ENCODE peak calls at places on chromosomes 7 and 10, in six cellular contexts. V is keratinocyte, P is SJSA1, J is neuronal stem cell, G is mammary epithelial cell, N is body of pancreas. H is an unnamed sample.

GRCh38 chr7:16564909-16565426 is 38.3 kb downstream of the LRRC72 start:
- DNase-seq in V (peak), P (no peak), J (peak), G (peak), N (peak), H (peak)

GRCh38 chr7:94335586-94335985 is 59.1 kb upstream of the COL1A2 start:
- DNase-seq in V (peak), P (no peak), J (no peak), G (peak), N (no peak), H (no peak)

GRCh38 chr7:1086588-1087461 is 1.1 kb upstream of the GPER1 start:
- DNase-seq in V (peak), P (no peak), J (peak), G (peak), N (peak), H (no peak)

GRCh38 chr10:22635650-22636049 is 78.7 kb downstream of the PIP4K2A start:
- DNase-seq in V (no peak), P (no peak), J (no peak), G (no peak), N (no peak), H (no peak)

GRCh38 chr7:157807510-157807909 is 470.7 kb downstream of the DNAJB6 start:
- DNase-seq in V (no peak), P (no peak), J (no peak), G (no peak), N (no peak), H (no peak)

GRCh38 chr10:124403548-124403947 is 15.2 kb downstream of the OAT start:
- DNase-seq in V (no peak), P (no peak), J (peak), G (peak), N (no peak), H (no peak)

GRCh38 chr7:77281780-77282478 is 82.3 kb upstream of the FGL2 start:
- DNase-seq in V (no peak), P (no peak), J (no peak), G (no peak), N (no peak), H (no peak)

GRCh38 chr7:150787321-150788281 is 12.6 kb downstream of the TMEM176B start:
- DNase-seq in V (no peak), P (no peak), J (no peak), G (no peak), N (no peak), H (no peak)

DNA sequence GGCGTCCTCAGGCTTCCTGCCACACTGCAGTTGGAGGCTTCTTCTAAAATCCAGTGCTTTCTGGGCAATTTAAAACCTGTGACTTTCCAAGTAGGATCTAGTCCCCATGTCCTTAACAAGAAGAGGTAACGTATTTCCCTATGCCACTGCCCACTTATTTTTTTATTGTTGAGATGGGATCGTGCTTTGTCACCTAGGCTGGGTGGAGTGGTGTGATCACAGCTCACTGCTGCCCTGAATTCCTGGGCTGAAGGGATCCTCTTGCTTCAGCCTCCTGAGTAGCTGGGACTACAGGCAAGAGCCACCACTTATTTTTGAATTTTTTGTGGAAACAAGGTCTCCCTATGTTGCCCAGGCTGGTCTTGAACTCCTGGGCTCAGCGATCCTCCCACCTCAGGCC is 63.4 kb downstream of the DAGLB start:
- DNase-seq in V (no peak), P (no peak), J (no peak), G (no peak), N (no peak), H (no peak)
- H3K27ac ChIP-seq in V (peak), P (peak), J (peak), G (peak), N (peak), H (no peak)

DNA sequence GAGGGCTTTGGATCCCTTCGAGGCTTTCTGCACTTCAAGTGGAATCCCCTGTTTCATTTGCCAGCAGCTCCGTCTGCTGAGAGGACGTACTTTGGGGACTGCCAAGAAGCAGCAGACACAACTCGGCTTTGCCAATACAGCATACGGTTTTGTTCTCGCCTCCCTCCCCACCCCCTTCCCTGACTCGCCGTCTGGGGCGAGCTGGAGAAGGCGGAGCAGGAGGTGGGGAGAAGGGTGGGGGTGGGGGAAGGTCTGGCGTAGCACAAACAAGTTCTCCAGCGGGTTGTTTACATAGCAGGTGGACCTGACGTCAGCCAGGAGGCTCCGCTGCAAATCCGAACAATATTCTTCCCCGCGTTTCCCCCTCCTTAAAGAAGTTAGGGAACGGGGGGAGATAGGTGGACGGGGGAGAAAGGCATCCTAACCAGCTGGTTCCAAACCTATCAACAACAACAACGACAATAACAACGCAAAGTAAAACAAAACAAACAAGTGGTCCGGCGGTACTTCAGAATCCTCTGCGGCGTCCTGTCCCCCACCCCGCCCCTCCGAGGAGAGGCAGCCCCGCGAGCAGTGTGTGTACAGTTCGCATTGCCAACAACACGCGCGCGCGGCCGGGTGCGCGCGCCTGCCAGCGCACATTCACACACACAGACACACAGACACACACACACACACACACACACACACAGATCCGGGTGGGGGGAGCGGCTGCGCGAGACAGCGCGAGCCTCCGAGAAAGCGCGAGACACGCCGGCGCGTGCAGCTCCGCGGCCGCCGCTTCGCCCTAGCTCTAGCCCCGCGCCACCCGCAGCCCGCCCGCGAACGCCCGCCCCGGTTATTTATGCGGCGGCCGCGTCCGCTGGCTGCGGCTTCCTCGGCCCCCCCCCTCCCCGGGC is 167.0 kb upstream of the PPP1R3A start:
- DNase-seq in V (no peak), P (no peak), J (peak), G (peak), N (peak), H (no peak)
- H3K27ac ChIP-seq in V (no peak), P (no peak), J (peak), G (no peak), N (peak), H (peak)

GRCh38 chr10:6778992-6779701 is 199.1 kb upstream of the PRKCQ start:
- DNase-seq in V (peak), P (peak), J (no peak), G (peak), N (no peak), H (peak)
- H3K27ac ChIP-seq in V (peak), P (peak), J (no peak), G (peak), N (no peak), H (peak)

DNA sequence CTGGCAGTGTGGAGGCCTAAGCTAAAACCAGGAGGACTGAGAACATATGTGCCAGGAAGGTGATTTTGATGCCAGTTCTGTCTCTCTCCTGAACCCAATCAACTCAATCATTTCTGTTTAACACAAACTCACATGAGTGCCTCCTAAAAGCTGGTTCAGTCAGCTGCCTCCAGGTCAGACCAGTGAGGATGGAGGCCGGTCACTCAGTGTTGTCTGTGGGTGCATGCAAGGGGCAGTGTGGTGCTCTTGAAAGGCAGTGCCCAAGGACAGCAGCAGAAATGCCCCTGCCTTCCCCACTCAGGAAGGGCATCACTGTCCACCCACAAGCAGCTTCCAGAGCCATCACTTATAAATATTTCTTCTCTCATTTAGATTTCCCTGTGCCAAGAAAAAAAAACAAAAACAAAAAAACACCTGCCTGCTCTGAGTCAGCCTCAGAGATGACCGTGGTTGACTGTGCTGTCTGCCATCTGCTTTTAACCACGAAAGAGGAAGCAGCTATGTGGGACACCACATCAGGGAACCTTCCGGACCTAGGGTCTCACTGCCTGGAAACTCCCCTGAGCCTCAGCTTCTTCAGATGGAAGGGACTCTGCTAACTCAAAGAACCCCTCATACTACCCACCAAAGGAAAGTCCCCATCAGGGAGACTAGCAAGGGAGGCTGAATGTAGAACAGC is 39.1 kb downstream of the VOPP1 start:
- DNase-seq in V (no peak), P (no peak), J (no peak), G (peak), N (no peak), H (no peak)
- H3K27ac ChIP-seq in V (peak), P (no peak), J (no peak), G (peak), N (no peak), H (no peak)

H was measured in caudate nucleus.